ENCODE peak calls at places on chromosomes 5 and 9, in eight cellular contexts. I is esophagus muscularis mucosa, P is GM12891, J is HL-60, B is SK-N-MC, R is HCT116, Q is stomach, M is transverse colon. O is an unnamed sample.

GRCh38 chr5:35464757-35465156 is 152.9 kb upstream of the SPEF2 start:
- DNase-seq in I (no peak), Q (no peak), J (no peak), B (no peak), P (no peak), R (no peak), M (no peak), O (no peak)

GRCh38 chr5:135019314-135019713 is 14.7 kb downstream of the PITX1 start:
- DNase-seq in J (no peak), R (no peak), I (no peak), P (no peak), M (no peak), B (no peak), Q (peak), O (peak)

GRCh38 chr5:43400082-43400481 is 12.1 kb downstream of the CCL28 start:
- DNase-seq in R (no peak), M (no peak), P (no peak), I (no peak), J (no peak), Q (no peak), B (no peak), O (no peak)

GRCh38 chr5:134312796-134313195 is 54.2 kb downstream of the CDKL3 start:
- DNase-seq in J (no peak), B (no peak), I (no peak), M (no peak), P (no peak), Q (no peak), R (no peak), O (no peak)

GRCh38 chr5:3122985-3123762 is 371.7 kb upstream of the IRX2 start:
- DNase-seq in R (no peak), J (no peak), B (no peak), I (no peak), Q (no peak), P (no peak), M (no peak), O (no peak)

GRCh38 chr9:87517732-87518131 is 20.1 kb downstream of the DAPK1 start:
- DNase-seq in R (no peak), B (no peak), I (no peak), P (no peak), Q (no peak), M (no peak), J (no peak), O (no peak)

GRCh38 chr5:78547731-78548189 is 100.8 kb downstream of the LHFPL2 start:
- DNase-seq in M (peak), B (no peak), J (no peak), P (no peak), I (peak), Q (no peak), R (no peak), O (no peak)

GRCh38 chr9:3385871-3386270 is 139.9 kb downstream of the RFX3 start:
- DNase-seq in M (no peak), J (no peak), R (no peak), B (no peak), I (no peak), P (no peak), Q (no peak), O (no peak)

GRCh38 chr9:99509900-99510299 is 287.8 kb downstream of the SEC61B start:
- DNase-seq in B (no peak), I (peak), M (no peak), J (no peak), Q (no peak), P (no peak), R (no peak), O (no peak)

GRCh38 chr5:150734579-150735384 is 24.0 kb downstream of the DCTN4 start:
- DNase-seq in J (peak), I (no peak), P (no peak), B (no peak), Q (peak), M (peak), R (no peak), O (no peak)

GRCh38 chr9:88652876-88653275 is 117.9 kb downstream of the NXNL2 start:
- DNase-seq in J (no peak), R (no peak), Q (no peak), I (no peak), B (no peak), M (no peak), P (no peak), O (no peak)

GRCh38 chr9:127634021-127634420 is 21.9 kb downstream of the STXBP1 start:
- DNase-seq in M (peak), R (peak), B (no peak), P (no peak), I (no peak), J (no peak), Q (no peak), O (peak)

GRCh38 chr5:32687167-32687831 is 23.8 kb upstream of the NPR3 start:
- DNase-seq in J (no peak), P (no peak), Q (peak), I (peak), M (no peak), R (no peak), B (no peak), O (peak)

GRCh38 chr5:174483411-174483810 is 241.0 kb upstream of the MSX2 start:
- DNase-seq in J (no peak), B (no peak), M (no peak), I (no peak), Q (no peak), P (no peak), R (no peak), O (no peak)

GRCh38 chr9:124499214-124499613 is 8.0 kb downstream of the NR5A1 start:
- DNase-seq in J (no peak), B (no peak), I (no peak), P (no peak), Q (no peak), M (no peak), R (no peak), O (no peak)

GRCh38 chr5:135012033-135012588 is 21.9 kb downstream of the PITX1 start:
- DNase-seq in I (no peak), M (no peak), R (no peak), J (no peak), Q (no peak), B (no peak), P (no peak), O (no peak)

GRCh38 chr5:160869962-160870521 is 18.0 kb upstream of the ATP10B start:
- DNase-seq in M (no peak), Q (no peak), I (no peak), B (no peak), R (no peak), J (no peak), P (no peak), O (no peak)

GRCh38 chr9:131575946-131576853 is 30.9 kb downstream of the PRRT1B start:
- DNase-seq in I (no peak), J (no peak), R (no peak), Q (no peak), P (no peak), B (no peak), M (no peak), O (no peak)

GRCh38 chr5:6832994-6833393 is 119.8 kb downstream of the TENT4A start:
- DNase-seq in M (no peak), I (no peak), P (no peak), Q (no peak), B (no peak), J (no peak), R (no peak), O (no peak)

GRCh38 chr9:86369810-86370209 is 15.6 kb upstream of the TUT7 start:
- DNase-seq in R (no peak), B (no peak), M (no peak), I (no peak), Q (no peak), P (no peak), J (no peak), O (no peak)

GRCh38 chr9:123335227-123335985 is 20.6 kb upstream of the CRB2 start:
- DNase-seq in B (peak), Q (no peak), I (no peak), J (no peak), R (no peak), M (no peak), P (no peak), O (no peak)

GRCh38 chr9:132078369-132079356 is 1.0 kb downstream of the MED27 start:
- DNase-seq in Q (no peak), B (peak), R (no peak), J (no peak), P (no peak), I (no peak), M (no peak), O (no peak)

GRCh38 chr9:136145580-136145979 is 26.9 kb upstream of the TMEM250 start:
- DNase-seq in B (no peak), P (no peak), I (no peak), J (no peak), R (no peak), M (no peak), Q (no peak), O (no peak)

GRCh38 chr9:87750726-87751125 is 24.8 kb downstream of the CTSL start:
- DNase-seq in R (no peak), P (no peak), M (no peak), B (no peak), I (no peak), J (no peak), Q (no peak), O (no peak)

GRCh38 chr5:81760521-81760920 is 9.6 kb upstream of the SSBP2 start:
- DNase-seq in R (no peak), B (no peak), P (no peak), I (no peak), Q (no peak), J (no peak), M (no peak), O (no peak)

GRCh38 chr9:10612649-10613398 is at the start of gene PTPRD:
- DNase-seq in R (no peak), M (peak), B (no peak), Q (peak), I (no peak), J (no peak), P (peak), O (no peak)

GRCh38 chr9:34459941-34460340 is 1.3 kb downstream of the DNAI1 start:
- DNase-seq in M (no peak), Q (no peak), J (no peak), B (no peak), I (no peak), P (no peak), R (no peak), O (no peak)

GRCh38 chr9:3768698-3769458 is 243.1 kb upstream of the RFX3 start:
- DNase-seq in P (no peak), B (no peak), I (no peak), J (no peak), M (no peak), R (no peak), Q (no peak), O (no peak)

GRCh38 chr9:137490532-137491186 is 31.5 kb upstream of the NSMF start:
- DNase-seq in R (no peak), J (no peak), M (no peak), Q (no peak), B (no peak), P (no peak), I (no peak), O (no peak)

GRCh38 chr5:113153512-113154097 is 177.0 kb downstream of the DCP2 start:
- DNase-seq in R (no peak), I (peak), P (no peak), J (no peak), Q (no peak), M (no peak), B (no peak), O (no peak)

GRCh38 chr5:117761190-117761589 is 1186.6 kb upstream of the SEMA6A start:
- DNase-seq in J (no peak), I (no peak), P (no peak), M (no peak), B (no peak), R (no peak), Q (no peak), O (no peak)

GRCh38 chr5:171312129-171312819 is 3.2 kb downstream of the TLX3 start:
- DNase-seq in B (no peak), M (no peak), R (no peak), Q (no peak), I (no peak), P (no peak), J (no peak), O (no peak)

DNA sequence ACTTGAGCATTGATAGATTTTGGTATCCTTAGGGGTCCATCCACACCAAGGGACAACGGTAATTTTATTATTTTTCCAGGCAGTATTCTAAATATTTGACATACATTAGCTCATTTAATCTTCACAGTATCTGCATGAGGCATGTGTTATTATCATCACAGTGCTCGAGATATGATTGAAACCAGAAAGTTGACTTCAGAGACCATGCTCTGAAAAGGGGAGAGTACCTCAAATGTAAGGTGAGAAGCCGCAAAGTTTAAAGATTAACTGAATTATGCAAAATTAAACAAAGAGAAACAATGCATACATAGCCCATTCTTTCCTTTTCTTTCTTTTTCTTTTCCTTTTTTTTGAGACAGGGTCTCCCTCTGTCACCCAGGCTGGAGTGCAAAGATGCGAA is 104.1 kb downstream of the SLC25A46 start:
- DNase-seq in P (no peak), B (no peak), J (no peak), M (no peak), Q (no peak), R (no peak), I (no peak), O (no peak)
- TF ChIP-seq POLR2AphosphoS5 in P (no peak), B (no peak), J (no peak), M (no peak), Q (no peak), R (no peak), I (no peak), O (no peak)

GRCh38 chr9:121281614-121282291 is 13.8 kb downstream of the GSN start:
- DNase-seq in J (no peak), Q (peak), R (peak), P (no peak), B (no peak), I (no peak), M (peak), O (peak)
- TF ChIP-seq POLR2AphosphoS5 in J (no peak), Q (peak), R (peak), P (no peak), B (no peak), I (peak), M (peak), O (peak)

DNA sequence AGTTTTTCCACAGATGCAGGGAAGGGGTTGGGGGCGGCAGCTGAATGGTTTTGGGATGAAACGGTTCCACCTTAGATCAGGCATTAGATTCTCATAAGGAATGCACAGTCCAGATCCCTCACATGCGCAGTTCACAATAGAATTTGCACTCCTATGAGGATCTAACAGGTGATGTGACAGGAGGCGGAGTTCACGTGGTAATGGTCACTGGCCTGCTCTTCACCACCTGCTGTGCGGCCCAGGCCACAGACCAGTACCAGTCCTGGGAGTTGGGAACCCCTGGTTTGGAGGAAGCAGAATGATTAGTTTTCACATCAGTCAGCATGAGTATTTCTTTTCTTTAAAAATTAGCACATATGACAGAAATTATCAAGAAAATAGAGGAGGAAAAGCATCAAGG is 26.3 kb downstream of the ANP32B start:
- DNase-seq in P (no peak), M (no peak), R (no peak), B (no peak), I (no peak), J (no peak), Q (no peak), O (no peak)
- TF ChIP-seq POLR2AphosphoS5 in P (no peak), M (no peak), R (no peak), B (no peak), I (no peak), J (no peak), Q (no peak), O (no peak)

GRCh38 chr5:143205879-143206193 is 197.7 kb downstream of the NR3C1 start:
- DNase-seq in P (no peak), M (no peak), J (no peak), B (no peak), I (no peak), Q (no peak), R (no peak), O (no peak)
- TF ChIP-seq POLR2AphosphoS5 in P (no peak), M (no peak), J (no peak), B (no peak), I (no peak), Q (no peak), R (no peak), O (no peak)

DNA sequence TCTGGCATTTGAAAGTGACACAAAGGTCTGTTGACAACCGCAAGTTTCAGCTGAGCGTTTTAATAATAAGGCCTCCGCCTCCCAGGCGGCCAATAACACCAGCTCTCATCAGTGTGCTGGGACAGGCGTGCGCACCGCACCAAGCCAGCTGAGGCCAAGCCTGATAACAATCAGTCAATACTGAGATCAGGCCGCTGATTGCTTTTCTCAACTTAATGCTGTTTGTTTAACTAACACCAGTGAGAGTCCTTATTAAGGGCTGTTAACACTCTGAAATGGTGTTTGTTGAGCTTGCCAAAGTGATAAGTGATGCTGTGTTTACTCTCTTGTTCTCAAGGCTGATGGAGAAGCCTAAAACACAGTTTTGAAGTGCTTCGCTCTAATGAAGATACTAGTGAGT is 330.2 kb upstream of the KLF4 start:
- DNase-seq in B (no peak), R (no peak), P (no peak), J (no peak), M (peak), Q (peak), I (no peak), O (no peak)
- TF ChIP-seq POLR2AphosphoS5 in B (no peak), R (no peak), P (no peak), J (no peak), M (no peak), Q (no peak), I (no peak), O (no peak)

GRCh38 chr9:133327834-133328484 is 8.0 kb downstream of the SURF6 start:
- DNase-seq in P (no peak), I (no peak), M (no peak), Q (no peak), R (no peak), J (no peak), B (no peak), O (no peak)
- TF ChIP-seq POLR2AphosphoS5 in P (peak), I (no peak), M (no peak), Q (no peak), R (no peak), J (no peak), B (no peak), O (no peak)

DNA sequence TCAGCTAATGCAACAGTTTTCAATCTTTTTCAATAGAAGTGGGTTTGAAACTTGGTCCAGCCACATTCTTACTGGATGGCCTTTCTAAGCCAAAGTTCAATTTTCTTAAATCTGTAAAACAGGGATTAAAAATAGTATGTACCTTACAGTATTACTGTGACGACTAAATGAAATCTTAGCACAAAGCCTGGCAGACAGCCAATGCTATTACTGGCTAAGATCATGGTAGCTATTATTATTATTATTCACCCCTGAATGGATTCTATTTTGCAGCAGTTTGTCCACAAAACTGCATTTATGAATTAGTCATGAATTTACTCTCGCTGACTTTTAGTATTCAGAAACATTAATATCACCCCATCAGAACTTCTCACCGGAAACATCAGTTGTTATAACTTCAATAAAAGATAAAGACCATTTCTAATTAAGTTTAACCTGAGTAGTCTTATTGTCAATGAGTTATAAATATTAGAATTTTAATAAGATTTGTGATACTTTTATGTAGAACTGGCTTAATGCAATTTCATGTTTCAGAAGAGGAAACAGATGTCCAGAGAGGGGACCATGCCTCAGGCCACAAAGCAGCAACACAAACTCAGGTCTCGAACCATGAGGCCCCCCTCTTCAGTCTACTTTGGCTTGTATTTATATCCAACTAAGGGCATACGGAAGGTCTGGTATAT is 468.2 kb downstream of the ARHGEF28 start:
- DNase-seq in M (no peak), P (no peak), R (no peak), B (no peak), J (no peak), Q (no peak), I (no peak), O (no peak)
- TF ChIP-seq POLR2AphosphoS5 in M (no peak), P (no peak), R (no peak), B (no peak), J (no peak), Q (no peak), I (no peak), O (no peak)